ENCODE peak calls at places on chromosomes 12 and 14, in six cellular contexts. One of them, this sample, is unnamed.

GRCh38 chr14:90559811-90560492 is 163.1 kb downstream of the CALM1 start:
- DNase-seq in HFFc6: no peak
- DNase-seq in pancreas: no peak
- DNase-seq in WTC11: no peak
- DNase-seq in fibroblast of mammary gland: no peak
- DNase-seq in heart right ventricle: no peak
- DNase-seq in this sample: no peak

GRCh38 chr12:44972746-44973421 is 78.0 kb downstream of the DBX2 start:
- DNase-seq in HFFc6: no peak
- DNase-seq in pancreas: no peak
- DNase-seq in WTC11: peak
- DNase-seq in fibroblast of mammary gland: peak
- DNase-seq in heart right ventricle: no peak
- DNase-seq in this sample: no peak

GRCh38 chr14:93105362-93105761 is 10.4 kb downstream of the ITPK1 start:
- DNase-seq in HFFc6: no peak
- DNase-seq in pancreas: no peak
- DNase-seq in WTC11: no peak
- DNase-seq in fibroblast of mammary gland: peak
- DNase-seq in heart right ventricle: no peak
- DNase-seq in this sample: no peak

GRCh38 chr12:118357327-118358007 is 15.2 kb downstream of the TAOK3 start:
- DNase-seq in HFFc6: peak
- DNase-seq in pancreas: no peak
- DNase-seq in WTC11: no peak
- DNase-seq in fibroblast of mammary gland: peak
- DNase-seq in heart right ventricle: no peak
- DNase-seq in this sample: no peak

GRCh38 chr12:56128669-56129209 is 672 bp downstream of the ESYT1 start:
- DNase-seq in HFFc6: no peak
- DNase-seq in pancreas: no peak
- DNase-seq in WTC11: no peak
- DNase-seq in fibroblast of mammary gland: no peak
- DNase-seq in heart right ventricle: peak
- DNase-seq in this sample: no peak

GRCh38 chr14:101315802-101316296 is 245.4 kb upstream of the DIO3 start:
- DNase-seq in HFFc6: no peak
- DNase-seq in pancreas: no peak
- DNase-seq in WTC11: no peak
- DNase-seq in fibroblast of mammary gland: peak
- DNase-seq in heart right ventricle: no peak
- DNase-seq in this sample: no peak

GRCh38 chr14:61280526-61281185 is 482 bp downstream of the TMEM30B start:
- DNase-seq in HFFc6: no peak
- DNase-seq in pancreas: peak
- DNase-seq in WTC11: peak
- DNase-seq in fibroblast of mammary gland: no peak
- DNase-seq in heart right ventricle: peak
- DNase-seq in this sample: peak

GRCh38 chr14:61643546-61643945 is 51.8 kb upstream of the HIF1A start:
- DNase-seq in HFFc6: peak
- DNase-seq in pancreas: no peak
- DNase-seq in WTC11: no peak
- DNase-seq in fibroblast of mammary gland: peak
- DNase-seq in heart right ventricle: no peak
- DNase-seq in this sample: no peak

GRCh38 chr14:36129181-36129580 is 47.3 kb downstream of the PTCSC3 start:
- DNase-seq in HFFc6: no peak
- DNase-seq in pancreas: no peak
- DNase-seq in WTC11: peak
- DNase-seq in fibroblast of mammary gland: no peak
- DNase-seq in heart right ventricle: no peak
- DNase-seq in this sample: no peak

GRCh38 chr12:48512855-48513254 is 12.6 kb upstream of the OR8S1 start:
- DNase-seq in HFFc6: no peak
- DNase-seq in pancreas: no peak
- DNase-seq in WTC11: no peak
- DNase-seq in fibroblast of mammary gland: no peak
- DNase-seq in heart right ventricle: no peak
- DNase-seq in this sample: no peak

GRCh38 chr12:117842630-117843029 is 126.2 kb downstream of the KSR2 start:
- DNase-seq in HFFc6: no peak
- DNase-seq in pancreas: no peak
- DNase-seq in WTC11: peak
- DNase-seq in fibroblast of mammary gland: no peak
- DNase-seq in heart right ventricle: no peak
- DNase-seq in this sample: no peak

GRCh38 chr12:1587927-1588573 is 6.3 kb downstream of the FBXL14 start:
- DNase-seq in HFFc6: no peak
- DNase-seq in pancreas: no peak
- DNase-seq in WTC11: no peak
- DNase-seq in fibroblast of mammary gland: no peak
- DNase-seq in heart right ventricle: no peak
- DNase-seq in this sample: no peak

GRCh38 chr12:119229837-119230236 is 51.1 kb downstream of the HSPB8 start:
- DNase-seq in HFFc6: peak
- DNase-seq in pancreas: no peak
- DNase-seq in WTC11: peak
- DNase-seq in fibroblast of mammary gland: peak
- DNase-seq in heart right ventricle: peak
- DNase-seq in this sample: no peak

GRCh38 chr14:55107766-55108554 is 21.1 kb upstream of the LGALS3 start:
- DNase-seq in HFFc6: peak
- DNase-seq in pancreas: peak
- DNase-seq in WTC11: peak
- DNase-seq in fibroblast of mammary gland: peak
- DNase-seq in heart right ventricle: peak
- DNase-seq in this sample: no peak

GRCh38 chr14:24670594-24670993 is 36.6 kb upstream of the GZMB start:
- DNase-seq in HFFc6: no peak
- DNase-seq in pancreas: no peak
- DNase-seq in WTC11: no peak
- DNase-seq in fibroblast of mammary gland: no peak
- DNase-seq in heart right ventricle: no peak
- DNase-seq in this sample: no peak

GRCh38 chr12:96261557-96261956 is 67.4 kb downstream of the ELK3 start:
- DNase-seq in HFFc6: no peak
- DNase-seq in pancreas: no peak
- DNase-seq in WTC11: no peak
- DNase-seq in fibroblast of mammary gland: no peak
- DNase-seq in heart right ventricle: no peak
- DNase-seq in this sample: no peak

GRCh38 chr14:25508845-25509244 is 458.9 kb upstream of the STXBP6 start:
- DNase-seq in HFFc6: no peak
- DNase-seq in pancreas: no peak
- DNase-seq in WTC11: no peak
- DNase-seq in fibroblast of mammary gland: no peak
- DNase-seq in heart right ventricle: no peak
- DNase-seq in this sample: no peak

GRCh38 chr12:91072931-91073330 is 15.1 kb upstream of the KERA start:
- DNase-seq in HFFc6: no peak
- DNase-seq in pancreas: no peak
- DNase-seq in WTC11: no peak
- DNase-seq in fibroblast of mammary gland: no peak
- DNase-seq in heart right ventricle: no peak
- DNase-seq in this sample: no peak

GRCh38 chr14:53019391-53019790 is 68.5 kb upstream of the FERMT2 start:
- DNase-seq in HFFc6: peak
- DNase-seq in pancreas: no peak
- DNase-seq in WTC11: no peak
- DNase-seq in fibroblast of mammary gland: no peak
- DNase-seq in heart right ventricle: no peak
- DNase-seq in this sample: no peak

GRCh38 chr12:93273834-93274705 is 103.7 kb upstream of the NUDT4 start:
- DNase-seq in HFFc6: no peak
- DNase-seq in pancreas: no peak
- DNase-seq in WTC11: no peak
- DNase-seq in fibroblast of mammary gland: peak
- DNase-seq in heart right ventricle: no peak
- DNase-seq in this sample: no peak

GRCh38 chr14:24903337-24903736 is 146.6 kb downstream of the STXBP6 start:
- DNase-seq in HFFc6: peak
- DNase-seq in pancreas: no peak
- DNase-seq in WTC11: no peak
- DNase-seq in fibroblast of mammary gland: peak
- DNase-seq in heart right ventricle: no peak
- DNase-seq in this sample: no peak

GRCh38 chr14:66066991-66067788 is 419.0 kb upstream of the CCDC196 start:
- DNase-seq in HFFc6: no peak
- DNase-seq in pancreas: no peak
- DNase-seq in WTC11: no peak
- DNase-seq in fibroblast of mammary gland: peak
- DNase-seq in heart right ventricle: no peak
- DNase-seq in this sample: no peak

GRCh38 chr14:55274760-55275159 is 3.5 kb downstream of the FBXO34 start:
- DNase-seq in HFFc6: peak
- DNase-seq in pancreas: no peak
- DNase-seq in WTC11: no peak
- DNase-seq in fibroblast of mammary gland: peak
- DNase-seq in heart right ventricle: no peak
- DNase-seq in this sample: no peak

GRCh38 chr14:101476931-101477553 is 84.3 kb upstream of the DIO3 start:
- DNase-seq in HFFc6: no peak
- DNase-seq in pancreas: peak
- DNase-seq in WTC11: peak
- DNase-seq in fibroblast of mammary gland: no peak
- DNase-seq in heart right ventricle: no peak
- DNase-seq in this sample: peak

GRCh38 chr12:20883288-20883687 is 72.8 kb downstream of the SLCO1B3 start:
- DNase-seq in HFFc6: no peak
- DNase-seq in pancreas: no peak
- DNase-seq in WTC11: no peak
- DNase-seq in fibroblast of mammary gland: peak
- DNase-seq in heart right ventricle: no peak
- DNase-seq in this sample: no peak

DNA sequence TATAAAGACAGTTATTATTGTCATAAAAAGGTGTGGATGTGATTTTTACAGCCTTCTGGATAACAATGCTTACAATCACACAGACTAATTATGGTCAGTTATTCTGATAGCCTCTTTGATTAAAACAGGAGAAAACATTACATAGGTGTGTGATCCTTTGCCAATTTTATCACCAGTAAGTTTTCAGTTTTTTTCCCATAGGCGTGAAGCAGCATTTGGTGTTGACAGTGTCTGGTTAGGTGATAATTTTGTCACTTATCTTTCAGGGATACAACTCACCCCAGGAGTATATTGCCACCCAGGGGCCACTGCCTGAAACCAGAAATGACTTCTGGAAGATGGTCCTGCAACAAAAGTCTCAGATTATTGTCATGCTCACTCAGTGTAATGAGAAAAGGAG is 208.8 kb downstream of the EPS8 start:
- DNase-seq in HFFc6: no peak
- DNase-seq in pancreas: no peak
- DNase-seq in WTC11: no peak
- DNase-seq in fibroblast of mammary gland: no peak
- DNase-seq in heart right ventricle: no peak
- DNase-seq in this sample: no peak
- TF ChIP-seq CTCF in HFFc6: peak
- TF ChIP-seq CTCF in pancreas: no peak
- TF ChIP-seq CTCF in WTC11: no peak
- TF ChIP-seq CTCF in fibroblast of mammary gland: peak
- TF ChIP-seq CTCF in heart right ventricle: no peak
- TF ChIP-seq CTCF in this sample: no peak

DNA sequence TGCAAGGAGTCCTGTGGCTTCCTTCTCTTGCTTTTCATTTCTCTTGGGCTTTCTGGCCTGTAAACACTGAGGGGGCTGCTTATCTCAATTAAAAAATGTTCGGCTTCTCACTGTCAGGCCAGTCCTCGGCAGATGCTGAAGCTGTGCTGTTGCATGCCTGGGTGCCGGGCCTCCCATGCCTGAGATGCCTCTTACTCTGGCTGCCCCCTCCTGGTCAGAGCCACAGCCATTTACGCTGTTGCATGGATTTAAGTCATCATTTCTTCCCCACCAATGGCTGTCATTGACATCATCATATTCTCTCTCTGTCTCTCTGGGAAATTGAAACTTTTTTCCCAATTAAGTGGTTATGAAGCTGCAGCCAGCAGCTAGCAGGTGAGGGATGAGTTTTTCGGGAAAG is 53.7 kb downstream of the FOXN4 start:
- DNase-seq in HFFc6: no peak
- DNase-seq in pancreas: no peak
- DNase-seq in WTC11: peak
- DNase-seq in fibroblast of mammary gland: peak
- DNase-seq in heart right ventricle: no peak
- DNase-seq in this sample: no peak
- TF ChIP-seq CTCF in HFFc6: peak
- TF ChIP-seq CTCF in pancreas: no peak
- TF ChIP-seq CTCF in WTC11: no peak
- TF ChIP-seq CTCF in fibroblast of mammary gland: no peak
- TF ChIP-seq CTCF in heart right ventricle: no peak
- TF ChIP-seq CTCF in this sample: no peak

DNA sequence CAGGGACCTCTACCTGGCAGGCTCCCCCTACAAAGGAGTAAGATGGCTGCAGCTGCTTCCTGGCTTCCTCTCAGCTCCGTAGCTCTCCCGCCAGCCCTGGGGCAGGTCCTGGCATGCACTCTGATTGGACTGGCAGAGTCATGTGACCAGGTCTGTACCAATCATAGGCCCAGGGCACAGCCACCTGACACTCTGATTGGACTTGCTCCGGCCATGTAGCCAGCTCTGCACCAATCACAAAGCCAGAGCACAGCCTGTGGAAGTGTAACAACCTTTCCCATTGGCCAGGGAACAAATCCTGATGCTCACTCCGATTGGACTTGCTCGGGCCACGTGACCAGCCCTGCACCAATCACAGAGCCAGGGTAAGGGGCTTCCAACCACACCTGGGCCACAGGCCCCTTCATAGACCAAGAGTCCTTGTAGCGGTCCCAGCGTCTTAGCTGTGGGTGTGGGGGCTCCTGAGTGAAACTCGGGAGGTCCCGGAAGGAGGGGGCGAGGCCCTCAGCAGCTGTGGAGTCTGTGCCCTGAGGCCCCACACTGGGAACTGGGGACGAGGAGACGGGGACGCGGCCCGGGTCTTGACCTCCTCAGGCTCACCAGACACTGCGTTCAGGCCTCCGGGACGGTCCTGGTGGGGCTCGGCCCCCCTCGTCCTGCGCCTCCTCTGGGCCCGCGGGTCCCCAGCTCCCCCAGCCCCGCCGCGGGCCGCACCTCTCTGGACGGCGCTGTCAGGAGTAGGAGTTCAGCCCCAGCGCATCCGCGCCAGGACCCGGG is 210.6 kb downstream of the ADGRD1 start:
- DNase-seq in HFFc6: no peak
- DNase-seq in pancreas: no peak
- DNase-seq in WTC11: no peak
- DNase-seq in fibroblast of mammary gland: no peak
- DNase-seq in heart right ventricle: no peak
- DNase-seq in this sample: no peak
- TF ChIP-seq CTCF in HFFc6: no peak
- TF ChIP-seq CTCF in pancreas: no peak
- TF ChIP-seq CTCF in WTC11: no peak
- TF ChIP-seq CTCF in fibroblast of mammary gland: no peak
- TF ChIP-seq CTCF in heart right ventricle: no peak
- TF ChIP-seq CTCF in this sample: no peak

DNA sequence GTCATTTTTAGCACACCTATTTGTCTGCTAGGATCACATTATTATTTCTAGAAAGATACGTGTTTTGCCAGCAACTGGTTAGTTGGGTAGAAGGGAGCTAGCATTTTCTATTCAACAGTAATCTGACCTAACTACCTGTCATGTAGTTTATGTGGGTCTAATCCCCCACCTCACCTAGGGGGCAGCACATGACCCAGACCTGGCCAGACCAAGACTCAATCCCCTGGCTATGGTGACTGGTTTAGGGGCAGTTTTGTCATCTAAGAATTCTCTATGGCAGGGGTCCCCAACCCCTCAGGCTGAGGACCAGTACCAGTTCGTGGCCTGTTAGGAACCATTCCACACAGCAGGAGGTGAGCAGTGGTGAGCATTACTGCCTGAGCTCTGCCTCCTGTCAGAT is 29.5 kb upstream of the EVL start:
- DNase-seq in HFFc6: no peak
- DNase-seq in pancreas: no peak
- DNase-seq in WTC11: no peak
- DNase-seq in fibroblast of mammary gland: no peak
- DNase-seq in heart right ventricle: no peak
- DNase-seq in this sample: no peak
- TF ChIP-seq CTCF in HFFc6: peak
- TF ChIP-seq CTCF in pancreas: no peak
- TF ChIP-seq CTCF in WTC11: no peak
- TF ChIP-seq CTCF in fibroblast of mammary gland: no peak
- TF ChIP-seq CTCF in heart right ventricle: no peak
- TF ChIP-seq CTCF in this sample: no peak

This sample was measured in type B pancreatic cell.